ENCODE peak calls at places on chromosomes 12 and 14, in four cellular contexts. One of them, this sample, is unnamed.

GRCh38 chr14:106538193-106538592 is 1011.8 kb downstream of the TMEM121 start:
- DNase-seq in choroid plexus epithelial cell: no peak
- DNase-seq in prostate gland: no peak
- DNase-seq in tibial artery: no peak
- DNase-seq in this sample: no peak

GRCh38 chr12:82714427-82714826 is 27.7 kb downstream of the TMTC2 start:
- DNase-seq in prostate gland: no peak
- DNase-seq in tibial artery: no peak
- DNase-seq in choroid plexus epithelial cell: no peak
- DNase-seq in this sample: no peak

GRCh38 chr12:124027753-124028559 is 54.9 kb downstream of the ZNF664 start:
- DNase-seq in choroid plexus epithelial cell: no peak
- DNase-seq in tibial artery: no peak
- DNase-seq in prostate gland: no peak
- DNase-seq in this sample: no peak

GRCh38 chr14:101500681-101501080 is 60.6 kb upstream of the DIO3 start:
- DNase-seq in choroid plexus epithelial cell: no peak
- DNase-seq in prostate gland: no peak
- DNase-seq in tibial artery: peak; percentile 16
- DNase-seq in this sample: no peak

GRCh38 chr14:22640192-22640591 is 4.0 kb downstream of the OR6J1 start:
- DNase-seq in prostate gland: no peak
- DNase-seq in choroid plexus epithelial cell: no peak
- DNase-seq in tibial artery: no peak
- DNase-seq in this sample: no peak

GRCh38 chr12:116529048-116529447 is 30.1 kb upstream of the MAP1LC3B2 start:
- DNase-seq in tibial artery: no peak
- DNase-seq in prostate gland: no peak
- DNase-seq in choroid plexus epithelial cell: no peak
- DNase-seq in this sample: no peak

GRCh38 chr14:53231166-53231565 is 78.0 kb upstream of the DDHD1 start:
- DNase-seq in choroid plexus epithelial cell: no peak
- DNase-seq in tibial artery: no peak
- DNase-seq in prostate gland: no peak
- DNase-seq in this sample: no peak

GRCh38 chr12:48021485-48022179 is 17.4 kb upstream of the COL2A1 start:
- DNase-seq in prostate gland: no peak
- DNase-seq in choroid plexus epithelial cell: no peak
- DNase-seq in tibial artery: no peak
- DNase-seq in this sample: no peak

GRCh38 chr12:124273630-124274029 is 21.3 kb upstream of the RFLNA start:
- DNase-seq in prostate gland: no peak
- DNase-seq in choroid plexus epithelial cell: peak; percentile 47
- DNase-seq in tibial artery: no peak
- DNase-seq in this sample: peak; percentile 78

GRCh38 chr12:38956337-38956736 is 50.9 kb upstream of the CPNE8 start:
- DNase-seq in tibial artery: no peak
- DNase-seq in choroid plexus epithelial cell: no peak
- DNase-seq in prostate gland: no peak
- DNase-seq in this sample: no peak

GRCh38 chr12:7241404-7242005 is 52.0 kb downstream of the PEX5 start:
- DNase-seq in choroid plexus epithelial cell: peak; percentile 79
- DNase-seq in prostate gland: no peak
- DNase-seq in tibial artery: no peak
- DNase-seq in this sample: no peak

GRCh38 chr12:168763-169525 is 45.0 kb downstream of the SLC6A12 start:
- DNase-seq in tibial artery: no peak
- DNase-seq in choroid plexus epithelial cell: peak; percentile 80
- DNase-seq in prostate gland: no peak
- DNase-seq in this sample: no peak

GRCh38 chr12:68189766-68190700 is 30.5 kb upstream of the IFNG start:
- DNase-seq in choroid plexus epithelial cell: peak; percentile 81
- DNase-seq in tibial artery: no peak
- DNase-seq in prostate gland: no peak
- DNase-seq in this sample: no peak

GRCh38 chr12:95802482-95803264 is 12.1 kb upstream of the NTN4 start:
- DNase-seq in prostate gland: peak; percentile 39
- DNase-seq in tibial artery: no peak
- DNase-seq in choroid plexus epithelial cell: peak; percentile 84
- DNase-seq in this sample: no peak

GRCh38 chr14:20803221-20803620 is 577 bp upstream of the RNASE1 start:
- DNase-seq in choroid plexus epithelial cell: no peak
- DNase-seq in prostate gland: no peak
- DNase-seq in tibial artery: no peak
- DNase-seq in this sample: no peak

GRCh38 chr12:67442896-67443295 is 173.7 kb downstream of the CAND1 start:
- DNase-seq in prostate gland: no peak
- DNase-seq in choroid plexus epithelial cell: no peak
- DNase-seq in tibial artery: no peak
- DNase-seq in this sample: no peak

GRCh38 chr12:95551305-95551704 is at the start of gene USP44:
- DNase-seq in choroid plexus epithelial cell: no peak
- DNase-seq in tibial artery: no peak
- DNase-seq in prostate gland: no peak
- DNase-seq in this sample: no peak

GRCh38 chr12:104634044-104634443 is 177.3 kb downstream of the CHST11 start:
- DNase-seq in tibial artery: no peak
- DNase-seq in prostate gland: no peak
- DNase-seq in choroid plexus epithelial cell: no peak
- DNase-seq in this sample: no peak

GRCh38 chr12:118371354-118372282 is 1.1 kb downstream of the TAOK3 start:
- DNase-seq in tibial artery: no peak
- DNase-seq in prostate gland: peak; percentile 27
- DNase-seq in choroid plexus epithelial cell: no peak
- DNase-seq in this sample: peak; percentile 34

GRCh38 chr14:70094106-70094505 is 94.6 kb downstream of the SLC8A3 start:
- DNase-seq in prostate gland: no peak
- DNase-seq in tibial artery: no peak
- DNase-seq in choroid plexus epithelial cell: no peak
- DNase-seq in this sample: no peak

GRCh38 chr14:63286071-63286470 is 32.7 kb downstream of the GPHB5 start:
- DNase-seq in prostate gland: peak; percentile 15
- DNase-seq in tibial artery: no peak
- DNase-seq in choroid plexus epithelial cell: no peak
- DNase-seq in this sample: no peak

GRCh38 chr14:89549381-89550102 is 132.5 kb upstream of the FOXN3 start:
- DNase-seq in tibial artery: no peak
- DNase-seq in choroid plexus epithelial cell: no peak
- DNase-seq in prostate gland: no peak
- DNase-seq in this sample: no peak

GRCh38 chr14:104801284-104802119 is 601 bp downstream of the ZBTB42 start:
- DNase-seq in choroid plexus epithelial cell: no peak
- DNase-seq in tibial artery: no peak
- DNase-seq in prostate gland: no peak
- DNase-seq in this sample: no peak

GRCh38 chr14:61335876-61336275 is 14.5 kb downstream of the PRKCH start:
- DNase-seq in tibial artery: no peak
- DNase-seq in prostate gland: no peak
- DNase-seq in choroid plexus epithelial cell: no peak
- DNase-seq in this sample: no peak

GRCh38 chr14:50023671-50024490 is 92.5 kb downstream of the VCPKMT start:
- DNase-seq in choroid plexus epithelial cell: peak; percentile 68
- DNase-seq in tibial artery: peak; percentile 73
- DNase-seq in prostate gland: no peak
- DNase-seq in this sample: no peak

GRCh38 chr12:123384994-123385376 is 1.1 kb downstream of the KMT5A start:
- DNase-seq in tibial artery: no peak
- DNase-seq in choroid plexus epithelial cell: peak; percentile 45
- DNase-seq in prostate gland: no peak
- DNase-seq in this sample: no peak

GRCh38 chr12:65237153-65237552 is 41.3 kb upstream of the MSRB3 start:
- DNase-seq in tibial artery: no peak
- DNase-seq in choroid plexus epithelial cell: no peak
- DNase-seq in prostate gland: no peak
- DNase-seq in this sample: no peak

GRCh38 chr12:65229441-65229840 is 49.0 kb upstream of the MSRB3 start:
- DNase-seq in tibial artery: no peak
- DNase-seq in prostate gland: no peak
- DNase-seq in choroid plexus epithelial cell: peak; percentile 88
- DNase-seq in this sample: no peak

DNA sequence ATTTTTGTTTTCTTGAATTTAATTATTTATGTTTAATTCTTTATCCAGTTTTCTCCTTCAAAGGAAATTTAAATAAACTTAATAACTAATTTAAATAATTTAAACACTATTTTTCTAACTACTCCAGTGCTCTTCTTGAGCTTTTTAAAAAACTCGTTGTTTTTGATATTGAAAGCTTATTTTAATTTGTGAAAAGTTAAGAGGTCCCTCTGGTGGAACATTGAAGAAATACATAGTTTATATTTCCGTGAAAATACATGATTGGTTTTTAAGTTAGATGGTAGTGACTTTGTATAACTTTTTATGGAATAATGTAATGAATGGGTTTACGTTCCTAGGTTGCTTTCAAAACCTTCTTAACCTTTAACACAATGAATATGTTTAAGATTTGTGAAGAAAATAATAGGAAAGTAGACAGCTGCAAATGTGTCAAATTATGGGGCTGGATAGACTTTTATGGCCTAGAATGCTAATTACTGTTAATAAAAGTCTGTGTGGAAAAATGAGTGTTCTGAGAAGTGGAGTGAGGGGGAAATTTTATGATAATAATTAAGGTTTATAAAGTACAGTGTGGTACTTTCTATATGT is 45.9 kb upstream of the MSRB3 start:
- DNase-seq in tibial artery: no peak
- DNase-seq in choroid plexus epithelial cell: peak; percentile 55
- DNase-seq in prostate gland: no peak
- DNase-seq in this sample: peak; percentile 24
- TF ChIP-seq CTCF in tibial artery: peak; percentile 43
- TF ChIP-seq CTCF in choroid plexus epithelial cell: no peak
- TF ChIP-seq CTCF in prostate gland: peak; percentile 39
- TF ChIP-seq CTCF in this sample: peak; percentile 30

DNA sequence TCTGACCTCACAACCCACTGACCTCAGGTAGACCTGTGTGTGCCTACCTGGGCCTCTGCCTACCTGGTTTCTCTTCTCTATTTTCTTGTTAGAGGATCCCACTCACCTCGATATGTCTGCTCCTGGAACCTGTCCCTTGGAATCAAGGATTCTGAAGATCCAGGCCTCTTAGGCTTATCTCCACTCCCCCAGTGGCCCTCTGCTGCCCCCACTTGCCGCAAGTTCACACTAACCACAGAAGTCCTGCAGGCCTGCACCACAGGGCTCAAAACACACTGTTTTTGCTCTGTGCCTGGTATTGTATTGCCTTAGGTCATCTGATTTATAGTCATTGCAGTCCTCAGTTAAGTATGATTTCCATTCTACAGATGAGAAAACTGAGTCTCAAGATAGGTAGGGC is 15.3 kb upstream of the NRXN3 start:
- DNase-seq in tibial artery: no peak
- DNase-seq in prostate gland: no peak
- DNase-seq in choroid plexus epithelial cell: peak; percentile 1
- DNase-seq in this sample: no peak
- TF ChIP-seq CTCF in tibial artery: no peak
- TF ChIP-seq CTCF in prostate gland: no peak
- TF ChIP-seq CTCF in choroid plexus epithelial cell: no peak
- TF ChIP-seq CTCF in this sample: no peak

DNA sequence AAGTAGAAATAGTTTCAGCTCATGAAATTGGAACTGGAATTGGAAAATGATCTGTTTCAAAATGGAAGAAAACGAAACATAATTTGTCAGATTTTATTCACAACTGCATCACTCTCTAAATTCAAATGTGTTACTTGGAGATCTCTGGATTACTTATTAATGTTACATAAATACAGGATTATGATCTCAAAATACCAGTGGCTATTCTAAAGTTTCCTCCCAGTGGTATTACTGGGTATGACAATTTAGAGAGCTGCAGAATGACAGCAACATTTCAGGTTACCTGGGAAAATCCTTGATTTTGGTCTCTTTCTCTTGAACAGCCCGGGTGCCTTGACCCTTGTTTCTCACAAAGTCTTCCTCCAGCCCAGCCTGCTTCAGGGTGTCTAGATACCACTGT is 14.2 kb downstream of the FAM161B start:
- DNase-seq in tibial artery: no peak
- DNase-seq in prostate gland: no peak
- DNase-seq in choroid plexus epithelial cell: peak; percentile 45
- DNase-seq in this sample: peak; percentile 38
- TF ChIP-seq CTCF in tibial artery: no peak
- TF ChIP-seq CTCF in prostate gland: peak; percentile 29
- TF ChIP-seq CTCF in choroid plexus epithelial cell: peak; percentile 48
- TF ChIP-seq CTCF in this sample: no peak

DNA sequence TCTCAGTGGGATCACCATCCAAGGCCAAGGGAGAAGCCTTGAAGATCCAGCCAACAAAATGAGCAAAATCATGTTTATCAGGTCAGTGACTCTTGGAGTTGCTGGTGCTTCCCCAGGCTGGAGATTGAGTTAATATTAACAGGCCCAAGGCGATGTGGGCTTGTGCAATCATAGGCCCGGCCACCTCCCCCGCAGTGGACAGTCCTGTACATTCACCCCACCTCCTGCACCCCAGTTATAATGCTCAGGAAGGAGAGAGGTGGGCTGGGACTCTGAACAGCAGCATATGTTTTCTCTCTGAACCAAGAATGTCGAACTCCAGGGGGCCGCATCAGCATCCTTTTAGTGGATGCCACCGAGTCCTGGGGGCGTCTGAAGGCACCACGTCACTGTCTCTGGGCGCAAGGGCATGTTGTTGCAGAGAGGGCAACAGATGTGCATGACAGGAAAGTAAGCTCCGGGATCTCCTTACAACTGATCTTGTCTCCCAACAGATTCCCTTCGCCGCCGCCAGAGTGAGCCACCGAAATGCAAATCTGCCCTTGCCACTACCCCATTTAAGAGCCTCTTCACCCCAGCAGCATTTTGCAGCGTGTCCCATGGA is 32.2 kb upstream of the SERPINA6 start:
- DNase-seq in choroid plexus epithelial cell: peak; percentile 82
- DNase-seq in tibial artery: no peak
- DNase-seq in prostate gland: peak; percentile 38
- DNase-seq in this sample: no peak
- TF ChIP-seq CTCF in choroid plexus epithelial cell: peak; percentile 76
- TF ChIP-seq CTCF in tibial artery: peak; percentile 30
- TF ChIP-seq CTCF in prostate gland: peak; percentile 58
- TF ChIP-seq CTCF in this sample: no peak

DNA sequence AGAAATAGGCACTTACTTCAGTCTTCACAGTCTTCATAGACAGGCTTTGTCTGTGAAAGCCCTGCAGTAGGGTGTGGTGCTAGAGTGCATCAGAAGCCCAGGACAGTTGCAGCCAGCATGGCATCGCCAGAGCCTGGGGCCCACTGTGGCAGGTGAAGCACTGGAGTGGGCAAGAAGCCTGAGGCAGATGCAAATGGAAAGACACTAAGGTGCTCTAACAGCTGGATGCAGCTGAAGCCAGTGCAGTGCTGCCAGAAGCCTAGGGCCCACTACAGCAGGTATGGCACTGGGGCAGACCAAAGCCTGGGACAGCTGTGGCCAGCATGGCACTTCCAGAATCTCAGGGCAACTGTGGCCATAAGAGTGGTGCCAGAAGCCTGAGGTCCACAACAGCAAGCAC is 358.6 kb downstream of the SYT1 start:
- DNase-seq in choroid plexus epithelial cell: no peak
- DNase-seq in prostate gland: no peak
- DNase-seq in tibial artery: no peak
- DNase-seq in this sample: no peak
- TF ChIP-seq CTCF in choroid plexus epithelial cell: no peak
- TF ChIP-seq CTCF in prostate gland: no peak
- TF ChIP-seq CTCF in tibial artery: no peak
- TF ChIP-seq CTCF in this sample: no peak